ENCODE peak calls at places on chromosomes 3 and 15, in ten cellular contexts. C, T, F, I, E, U, Q, H, K and P are unnamed samples.

GRCh38 chr3:87771338-87772059 is 287.3 kb downstream of the CGGBP1 start:
- DNase-seq in T (peak; percentile 4), K (no peak), I (no peak), C (no peak), F (no peak), Q (peak; percentile 62), E (no peak), H (no peak), U (peak; percentile 20), P (peak; percentile 53)

GRCh38 chr3:11567516-11568467 is 75.9 kb downstream of the VGLL4 start:
- DNase-seq in K (peak; percentile 86), E (no peak), F (no peak), U (no peak), I (peak; percentile 60), T (no peak), H (no peak), Q (no peak), C (peak; percentile 81), P (peak; percentile 71)

GRCh38 chr15:32853667-32854066 is 135.9 kb downstream of the GREM1 start:
- DNase-seq in F (no peak), H (no peak), K (no peak), E (no peak), Q (peak; percentile 18), C (no peak), T (no peak), U (no peak), I (no peak), P (no peak)

GRCh38 chr3:116842254-116842957 is 132.8 kb downstream of the TUSC7 start:
- DNase-seq in U (no peak), T (no peak), E (no peak), I (no peak), F (no peak), K (no peak), H (no peak), C (no peak), Q (peak; percentile 11), P (no peak)

GRCh38 chr15:82298032-82298431 is 35.4 kb downstream of the SAXO2 start:
- DNase-seq in E (no peak), F (no peak), I (no peak), C (no peak), K (no peak), U (no peak), Q (no peak), T (no peak), H (no peak), P (no peak)

GRCh38 chr3:46923559-46924350 is 46.2 kb downstream of the PTH1R start:
- DNase-seq in I (no peak), H (no peak), E (no peak), F (no peak), K (no peak), T (no peak), U (peak; percentile 49), Q (peak; percentile 82), C (peak; percentile 38), P (no peak)

GRCh38 chr3:32973982-32974381 is 22.5 kb downstream of the CCR4 start:
- DNase-seq in C (peak; percentile 23), E (no peak), H (no peak), Q (no peak), U (no peak), I (no peak), F (no peak), K (peak; percentile 6), T (no peak), P (no peak)

GRCh38 chr15:95624100-95624499 is 706.4 kb upstream of the NR2F2 start:
- DNase-seq in K (no peak), E (no peak), U (no peak), H (no peak), Q (no peak), I (no peak), C (no peak), T (no peak), F (no peak), P (no peak)

GRCh38 chr3:191901746-191902145 is 440.8 kb downstream of the PYDC2 start:
- DNase-seq in E (no peak), C (no peak), U (no peak), T (no peak), H (no peak), I (no peak), F (no peak), Q (no peak), K (peak; percentile 22), P (peak; percentile 12)

GRCh38 chr15:32787949-32788348 is 70.1 kb downstream of the GREM1 start:
- DNase-seq in K (no peak), Q (no peak), E (no peak), I (no peak), H (no peak), U (no peak), T (no peak), F (no peak), C (no peak), P (no peak)

GRCh38 chr15:93311620-93312019 is 222.6 kb upstream of the RGMA start:
- DNase-seq in F (no peak), U (no peak), H (no peak), Q (no peak), I (no peak), E (no peak), C (no peak), T (no peak), K (no peak), P (no peak)

GRCh38 chr15:73493936-73494335 is 51.0 kb downstream of the REC114 start:
- DNase-seq in C (no peak), H (no peak), U (no peak), I (no peak), K (no peak), T (no peak), F (no peak), Q (no peak), E (no peak), P (peak; percentile 10)

GRCh38 chr3:186746008-186746407 is 28.8 kb downstream of the KNG1 start:
- DNase-seq in E (no peak), C (peak; percentile 25), I (no peak), H (no peak), Q (peak; percentile 88), K (peak; percentile 64), T (no peak), F (peak; percentile 46), U (peak; percentile 82), P (peak; percentile 84)

GRCh38 chr15:95857124-95857757 is 473.3 kb upstream of the NR2F2 start:
- DNase-seq in C (peak; percentile 91), U (no peak), E (no peak), H (no peak), Q (no peak), I (no peak), K (peak; percentile 70), T (no peak), F (peak; percentile 29), P (peak; percentile 28)

DNA sequence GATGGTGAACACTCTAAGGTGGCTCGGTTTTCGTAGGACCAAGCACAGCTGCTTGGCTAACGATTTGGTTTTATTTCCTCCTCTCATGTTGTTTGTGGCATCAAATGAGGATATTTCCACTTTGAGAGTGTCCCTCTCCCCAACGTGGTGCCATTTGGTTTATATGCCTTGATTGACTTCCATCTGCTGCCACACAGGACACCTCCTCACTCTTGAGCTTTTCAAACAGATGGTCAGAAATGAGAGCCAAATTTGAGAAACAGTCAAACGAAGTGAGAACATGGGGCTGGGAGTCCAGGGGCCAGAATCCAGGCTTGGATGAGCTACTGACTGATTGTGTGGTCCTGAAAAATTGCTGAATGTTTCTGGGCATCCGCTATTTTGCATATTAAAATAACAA is 43.5 kb downstream of the CEMIP start:
- DNase-seq in C (no peak), H (no peak), K (no peak), Q (no peak), T (no peak), E (no peak), I (no peak), F (no peak), U (no peak), P (no peak)
- H3K4me3 ChIP-seq in C (no peak overlapping the region), H (no peak overlapping the region), K (no peak overlapping the region), Q (no peak overlapping the region), T (no peak overlapping the region), E (no peak overlapping the region), I (no peak overlapping the region), F (no peak overlapping the region), U (no peak overlapping the region), P (no peak overlapping the region)

GRCh38 chr15:67884009-67884408 is 44.2 kb upstream of the RNU6-1 start:
- DNase-seq in K (no peak), H (no peak), F (no peak), C (no peak), I (no peak), Q (no peak), U (no peak), E (no peak), T (no peak), P (no peak)

GRCh38 chr15:67883228-67883773 is 43.5 kb upstream of the RNU6-1 start:
- DNase-seq in C (no peak), T (no peak), H (no peak), I (no peak), E (no peak), F (no peak), Q (no peak), U (no peak), K (no peak), P (no peak)

GRCh38 chr15:67884514-67885225 is 44.8 kb upstream of the RNU6-1 start:
- DNase-seq in K (peak; percentile 62), U (peak; percentile 94), F (peak; percentile 16), C (peak; percentile 64), H (peak; percentile 29), E (peak; percentile 90), Q (peak; percentile 92), T (peak; percentile 24), I (peak; percentile 83), P (peak; percentile 76)

GRCh38 chr15:67885848-67886247 is 46.0 kb upstream of the RNU6-1 start:
- DNase-seq in E (no peak), Q (no peak), U (no peak), F (no peak), K (no peak), T (no peak), C (no peak), H (no peak), I (no peak), P (no peak)

DNA sequence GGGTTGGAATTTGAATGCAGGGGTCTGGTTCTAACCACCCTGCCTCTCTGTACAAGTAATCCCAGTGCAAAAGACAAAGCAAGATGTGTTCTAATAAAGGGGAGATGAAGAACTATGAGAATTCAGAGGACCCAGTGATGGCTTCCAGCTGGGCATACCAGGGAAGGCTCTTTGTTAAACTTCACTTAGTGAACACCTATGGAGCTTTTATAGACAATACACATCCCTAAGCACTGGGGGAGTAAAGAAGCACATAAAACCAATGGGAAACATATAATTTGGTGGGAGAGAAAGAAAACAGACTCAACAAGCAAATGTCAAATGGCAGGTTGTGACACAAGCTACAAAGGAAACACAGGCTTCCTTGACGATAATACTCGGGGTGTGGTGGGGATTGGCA is 47.9 kb upstream of the RNU6-1 start:
- DNase-seq in E (no peak), T (no peak), H (no peak), F (no peak), Q (no peak), C (no peak), I (no peak), U (no peak), K (no peak), P (no peak)
- TF ChIP-seq CTCF in E (no peak), T (no peak), H (no peak), F (no peak), Q (no peak), C (no peak), I (no peak), U (no peak), K (no peak), P (no peak)

GRCh38 chr3:184571750-184572377 is 10.3 kb downstream of the EPHB3 start:
- DNase-seq in I (no peak), H (no peak), U (no peak), E (no peak), T (no peak), Q (no peak), C (no peak), K (no peak), F (no peak), P (no peak)
- H3K27me3 ChIP-seq in I (no peaks in the 10 kb centered on the region), H (no peaks in the 10 kb centered on the region), U (no peaks in the 10 kb centered on the region), E (no peaks in the 10 kb centered on the region), T (peaks cover 6% of the 10 kb centered on the region), Q (peaks cover 84% of the 10 kb centered on the region), C (no peaks in the 10 kb centered on the region), K (no peaks in the 10 kb centered on the region), F (no peaks in the 10 kb centered on the region), P (no peaks in the 10 kb centered on the region)

GRCh38 chr3:15629860-15630597 is 28.5 kb downstream of the BTD start:
- DNase-seq in T (peak; percentile 51), I (peak; percentile 39), F (no peak), C (peak; percentile 89), U (peak; percentile 71), Q (peak; percentile 92), H (peak; percentile 57), E (no peak), K (peak; percentile 64), P (peak; percentile 79)
- H3K4me3 ChIP-seq in T (no peak overlapping the region), I (peak overlapping the region; percentile 17), F (peak overlapping the region; percentile 8), C (peak overlapping the region; percentile 40), U (peak overlapping the region; percentile 8), Q (no peak overlapping the region), H (no peak overlapping the region), E (no peak overlapping the region), K (peak overlapping the region; percentile 31), P (no peak overlapping the region)